ENCODE peak calls at places on chromosomes 11 and 22, in eight cellular contexts. D is neural crest cell; P is brain microvascular endothelial cell; H is CD8-positive, alpha-beta T cell; L is bronchial epithelial cell; M is neural progenitor cell; Q is psoas muscle; S is left ventricle myocardium inferior. O is an unnamed sample.
A peak's percentile ranks its signal among the peaks of the same experiment; 100 is the strongest.

GRCh38 chr11:10222399-10222798 is 71.6 kb downstream of the SBF2 start:
- DNase-seq in L (no peak), H (no peak), Q (no peak), D (no peak), S (no peak), M (no peak), P (no peak), O (no peak)

GRCh38 chr11:121446752-121447156 is 5.4 kb upstream of the SORL1 start:
- DNase-seq in P (no peak), Q (no peak), M (peak; percentile 51), S (no peak), L (no peak), D (no peak), H (no peak), O (peak; percentile 33)

GRCh38 chr11:46381836-46382643 is 571 bp downstream of the MDK start:
- DNase-seq in D (no peak), L (no peak), P (no peak), Q (no peak), S (no peak), M (peak; percentile 62), H (no peak), O (peak; percentile 46)

GRCh38 chr22:48828688-48829087 is 999.0 kb downstream of the BRD1 start:
- DNase-seq in H (no peak), S (no peak), D (no peak), L (no peak), M (no peak), P (no peak), Q (no peak), O (no peak)

GRCh38 chr22:25750569-25751173 is 8.7 kb downstream of the MYO18B start:
- DNase-seq in H (no peak), L (no peak), S (no peak), Q (no peak), M (no peak), P (no peak), D (no peak), O (no peak)

GRCh38 chr11:119249671-119250010 is 43.5 kb downstream of the CBL start:
- DNase-seq in H (no peak), L (no peak), D (no peak), P (no peak), S (no peak), M (no peak), Q (no peak), O (no peak)

GRCh38 chr22:43550024-43550620 is 138.3 kb downstream of the MPPED1 start:
- DNase-seq in H (no peak), M (no peak), Q (no peak), S (no peak), P (no peak), D (no peak), L (no peak), O (no peak)

GRCh38 chr11:77152846-77153245 is 24.8 kb downstream of the MYO7A start:
- DNase-seq in Q (no peak), H (no peak), S (no peak), M (no peak), L (no peak), D (no peak), P (no peak), O (no peak)

GRCh38 chr11:41437006-41437405 is 22.4 kb downstream of the LRRC4C start:
- DNase-seq in L (no peak), P (no peak), Q (no peak), H (no peak), S (no peak), M (no peak), D (no peak), O (no peak)

DNA sequence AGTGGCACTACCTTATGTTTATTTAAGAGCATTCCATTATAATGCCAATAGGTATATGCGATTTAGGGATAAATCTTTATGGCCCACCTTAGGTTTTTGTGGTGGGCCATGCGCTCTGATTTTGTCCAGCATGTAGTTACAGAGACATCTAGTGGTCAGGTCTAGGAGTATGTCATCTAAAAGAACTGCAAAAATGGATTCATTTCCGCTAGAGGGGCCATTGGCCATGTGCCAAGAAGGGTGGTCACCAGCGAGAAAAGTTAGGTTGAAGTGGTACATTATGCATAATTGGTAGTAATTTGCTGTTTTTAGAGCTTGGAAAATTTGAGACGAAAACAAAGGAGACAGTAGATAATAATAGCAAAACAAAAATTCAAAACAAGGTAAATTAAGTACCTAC is 27.7 kb downstream of the LRRC4C start:
- DNase-seq in L (no peak), P (no peak), S (no peak), D (peak; percentile 4), M (peak; percentile 50), H (no peak), Q (no peak), O (peak; percentile 19)
- TF ChIP-seq CTCF in L (no peak), P (peak; percentile 58), S (peak; percentile 59), D (peak; percentile 75), M (peak; percentile 80), H (no peak), Q (no peak), O (peak; percentile 64)

DNA sequence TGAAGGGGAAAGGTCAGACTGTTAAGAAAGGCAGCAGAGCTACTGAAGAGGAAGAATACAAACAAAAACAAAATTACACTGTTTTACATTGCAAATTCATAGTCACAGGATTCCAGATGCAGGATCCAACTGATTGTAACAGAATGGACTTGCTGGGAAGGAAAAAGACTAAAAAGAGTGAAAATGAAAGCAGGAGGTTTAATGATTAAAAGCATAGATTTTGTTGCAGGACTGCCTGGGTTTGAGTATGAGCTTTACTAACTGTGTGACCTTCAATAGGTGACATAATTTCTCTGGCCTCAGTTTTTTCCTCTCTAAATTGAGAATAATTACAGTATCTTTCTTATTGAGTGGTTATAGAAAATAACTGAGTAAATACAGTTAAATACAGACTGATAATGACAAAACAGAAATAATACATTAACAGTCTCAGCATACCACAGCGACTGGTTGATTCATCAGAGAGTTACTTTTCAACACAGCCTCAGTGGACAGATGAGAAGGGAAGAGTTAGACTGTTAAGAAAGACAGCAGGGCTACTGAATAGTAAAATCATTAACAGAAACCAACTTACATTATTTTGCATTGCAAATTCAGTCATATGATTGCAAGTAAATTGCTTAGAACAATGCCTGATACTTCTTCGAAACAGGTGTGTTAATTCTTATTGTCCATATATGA is 704.2 kb upstream of the TENM4 start:
- DNase-seq in D (no peak), S (no peak), Q (no peak), L (no peak), P (no peak), M (peak; percentile 22), H (no peak), O (no peak)
- TF ChIP-seq CTCF in D (no peak), S (no peak), Q (no peak), L (no peak), P (no peak), M (no peak), H (no peak), O (no peak)

GRCh38 chr11:61617515-61617914 is 36.6 kb upstream of the SYT7 start:
- DNase-seq in S (no peak), P (no peak), H (no peak), M (no peak), D (no peak), L (no peak), Q (no peak), O (no peak)
- TF ChIP-seq CTCF in S (no peak), P (peak; percentile 21), H (no peak), M (no peak), D (peak; percentile 36), L (no peak), Q (no peak), O (no peak)

DNA sequence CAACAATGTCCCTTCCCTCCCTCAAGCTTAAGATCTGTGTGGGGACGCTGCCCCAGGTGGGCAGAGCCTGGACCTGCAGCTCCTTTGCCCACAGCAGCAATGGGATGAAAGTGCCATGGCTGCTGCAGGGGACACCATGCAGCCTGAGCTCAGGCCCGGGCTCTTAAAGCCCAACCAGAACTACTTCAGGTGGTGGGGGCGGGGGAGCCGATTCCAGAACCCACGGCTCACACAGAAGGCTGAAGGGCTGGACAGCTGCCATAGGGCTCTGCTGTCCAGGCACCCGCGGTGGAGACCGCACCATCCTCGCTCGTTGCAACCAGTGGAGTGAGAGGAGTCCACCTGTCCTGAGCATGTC is 12.5 kb downstream of the CHID1 start:
- DNase-seq in H (no peak), L (no peak), Q (no peak), P (no peak), S (no peak), M (peak; percentile 73), D (no peak), O (peak; percentile 30)
- TF ChIP-seq CTCF in H (no peak), L (peak; percentile 11), Q (no peak), P (peak; percentile 62), S (peak; percentile 18), M (peak; percentile 44), D (peak; percentile 44), O (peak; percentile 5)

DNA sequence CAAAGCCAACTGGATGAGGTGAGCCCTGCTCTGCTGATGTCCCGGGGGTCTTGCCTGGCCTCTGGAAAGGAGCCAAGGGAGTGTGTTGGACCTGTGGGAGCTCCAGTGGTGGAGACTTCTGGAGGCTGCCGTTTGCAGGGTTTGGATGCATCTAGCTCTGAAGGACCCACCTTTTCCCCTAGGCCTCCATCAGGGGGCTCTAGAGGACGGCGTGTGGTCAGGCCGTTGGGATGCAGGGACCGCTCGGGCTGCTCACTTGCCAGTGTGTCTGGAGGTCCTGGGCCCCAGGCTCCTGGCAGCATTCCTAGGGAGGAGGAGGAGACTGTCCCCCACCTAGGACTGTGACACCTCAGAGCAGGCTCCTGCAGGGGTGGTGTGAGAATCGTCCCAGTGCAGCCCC is 58.3 kb downstream of the PRDM11 start:
- DNase-seq in H (no peak), S (no peak), M (peak; percentile 55), Q (no peak), P (no peak), D (no peak), L (no peak), O (peak; percentile 23)
- TF ChIP-seq CTCF in H (no peak), S (peak; percentile 33), M (peak; percentile 32), Q (no peak), P (peak; percentile 48), D (no peak), L (no peak), O (peak; percentile 16)

GRCh38 chr11:63905179-63905578 is 11.8 kb downstream of the RCOR2 start:
- DNase-seq in L (no peak), D (no peak), H (no peak), Q (no peak), S (no peak), P (no peak), M (no peak), O (no peak)

GRCh38 chr11:63907063-63907462 is 9.9 kb downstream of the RCOR2 start:
- DNase-seq in M (no peak), P (no peak), Q (no peak), L (no peak), S (no peak), D (no peak), H (no peak), O (peak; percentile 32)

GRCh38 chr11:63906087-63906486 is 10.9 kb downstream of the RCOR2 start:
- DNase-seq in P (no peak), S (no peak), Q (no peak), M (no peak), D (no peak), H (no peak), L (no peak), O (no peak)

GRCh38 chr11:63907808-63908530 is 9.0 kb downstream of the RCOR2 start:
- DNase-seq in Q (no peak), L (no peak), M (peak; percentile 72), D (no peak), S (no peak), P (no peak), H (no peak), O (peak; percentile 50)

GRCh38 chr11:63906585-63906984 is 10.4 kb downstream of the RCOR2 start:
- DNase-seq in S (no peak), L (no peak), D (no peak), H (peak; percentile 41), P (no peak), Q (no peak), M (peak; percentile 52), O (peak; percentile 33)
- TF ChIP-seq CTCF in S (peak; percentile 50), L (peak; percentile 38), D (peak; percentile 45), H (peak; percentile 38), P (peak; percentile 55), Q (no peak), M (peak; percentile 47), O (no peak)

O was measured in nephron progenitor cell.